ENCODE peak calls at places on chromosomes 12 and 14, in nine cellular contexts. U is HCEC 1CT; D is stimulated activated CD8-positive, alpha-beta memory T cell treated with anti-CD3 and anti-CD28 coated beads, Interleukin-12 subunit alpha, Interleukin-12 subunit beta, amount 100 ng/mL, for 4 hours; N is adipocyte; R is heart left ventricle; V is fibroblast of the aortic adventitia; Y is GM23248; B is ACHN; Z is M059J. H is an unnamed sample.

GRCh38 chr12:7129647-7130536 is at the start of gene CLSTN3:
- DNase-seq in U (peak; percentile 64), D (peak; percentile 73), N (peak; percentile 84), R (peak; percentile 89), V (peak; percentile 76), Y (peak; percentile 72), B (peak; percentile 85), Z (peak; percentile 70), H (peak; percentile 86)

GRCh38 chr14:56844603-56845002 is 34.3 kb upstream of the OTX2 start:
- DNase-seq in U (no peak), D (no peak), N (peak; percentile 1), R (no peak), V (no peak), Y (no peak), B (no peak), Z (no peak), H (no peak)

GRCh38 chr12:51020448-51021182 is 5.6 kb downstream of the SLC11A2 start:
- DNase-seq in U (no peak), D (no peak), N (no peak), R (no peak), V (no peak), Y (no peak), B (no peak), Z (no peak), H (no peak)

GRCh38 chr12:132907216-132907615 is 19.8 kb upstream of the CHFR start:
- DNase-seq in U (no peak), D (no peak), N (peak; percentile 17), R (no peak), V (no peak), Y (peak; percentile 42), B (no peak), Z (no peak), H (peak; percentile 50)

GRCh38 chr14:89294872-89295271 is 122.2 kb downstream of the FOXN3 start:
- DNase-seq in U (no peak), D (no peak), N (no peak), R (no peak), V (no peak), Y (no peak), B (no peak), Z (no peak), H (no peak)

GRCh38 chr14:90091393-90091792 is 29.6 kb downstream of the KCNK13 start:
- DNase-seq in U (peak; percentile 11), D (no peak), N (peak; percentile 76), R (no peak), V (peak; percentile 80), Y (peak; percentile 3), B (peak; percentile 65), Z (peak; percentile 82), H (no peak)

GRCh38 chr12:131608740-131609665 is 101.9 kb upstream of the SFSWAP start:
- DNase-seq in U (peak; percentile 48), D (peak; percentile 31), N (peak; percentile 75), R (peak; percentile 71), V (peak; percentile 38), Y (peak; percentile 78), B (peak; percentile 63), Z (peak; percentile 40), H (peak; percentile 44)

GRCh38 chr12:20212658-20213387 is 155.5 kb upstream of the PDE3A start:
- DNase-seq in U (peak; percentile 89), D (no peak), N (peak; percentile 99), R (peak; percentile 91), V (peak; percentile 100), Y (peak; percentile 100), B (peak; percentile 92), Z (peak; percentile 99), H (peak; percentile 80)

GRCh38 chr12:29889737-29890136 is 106.0 kb upstream of the TMTC1 start:
- DNase-seq in U (peak; percentile 29), D (no peak), N (peak; percentile 47), R (peak; percentile 53), V (peak; percentile 54), Y (peak; percentile 53), B (peak; percentile 38), Z (peak; percentile 33), H (peak; percentile 65)

GRCh38 chr14:64196026-64196425 is 98.1 kb downstream of the ESR2 start:
- DNase-seq in U (no peak), D (no peak), N (no peak), R (no peak), V (no peak), Y (no peak), B (no peak), Z (no peak), H (no peak)

GRCh38 chr12:76529226-76529918 is 30.2 kb downstream of the OSBPL8 start:
- DNase-seq in U (no peak), D (no peak), N (peak; percentile 57), R (no peak), V (peak; percentile 37), Y (no peak), B (no peak), Z (no peak), H (no peak)

GRCh38 chr12:84056-84455 is 17.5 kb downstream of the IQSEC3 start:
- DNase-seq in U (no peak), D (no peak), N (no peak), R (no peak), V (no peak), Y (no peak), B (no peak), Z (no peak), H (no peak)

GRCh38 chr12:79275631-79276030 is 411.1 kb downstream of the SYT1 start:
- DNase-seq in U (no peak), D (no peak), N (no peak), R (no peak), V (no peak), Y (no peak), B (peak; percentile 21), Z (peak; percentile 1), H (no peak)

GRCh38 chr12:34599530-34600513 is 577.5 kb downstream of the ALG10 start:
- DNase-seq in U (no peak), D (no peak), N (no peak), R (no peak), V (no peak), Y (no peak), B (no peak), Z (no peak), H (peak; percentile 24)

GRCh38 chr12:116896525-116896924 is 14.2 kb upstream of the FBXW8 start:
- DNase-seq in U (no peak), D (no peak), N (no peak), R (no peak), V (no peak), Y (peak; percentile 30), B (no peak), Z (no peak), H (no peak)

GRCh38 chr14:29548948-29549370 is 378.7 kb downstream of the PRKD1 start:
- DNase-seq in U (peak; percentile 75), D (no peak), N (peak; percentile 91), R (no peak), V (peak; percentile 83), Y (peak; percentile 81), B (peak; percentile 63), Z (peak; percentile 70), H (peak; percentile 36)

GRCh38 chr12:52210186-52210924 is 18.5 kb upstream of the KRT80 start:
- DNase-seq in U (peak; percentile 70), D (no peak), N (no peak), R (no peak), V (peak; percentile 93), Y (peak; percentile 89), B (no peak), Z (peak; percentile 69), H (peak; percentile 86)

GRCh38 chr12:65005716-65006115 is 115.4 kb downstream of the WIF1 start:
- DNase-seq in U (no peak), D (no peak), N (no peak), R (no peak), V (no peak), Y (no peak), B (no peak), Z (no peak), H (no peak)

GRCh38 chr14:79629372-79629771 is 581.9 kb downstream of the DIO2 start:
- DNase-seq in U (no peak), D (no peak), N (no peak), R (no peak), V (no peak), Y (no peak), B (peak; percentile 9), Z (no peak), H (no peak)

GRCh38 chr12:109759076-109759420 is 45.4 kb downstream of the FAM222A start:
- DNase-seq in U (no peak), D (no peak), N (no peak), R (peak; percentile 18), V (no peak), Y (no peak), B (no peak), Z (no peak), H (peak; percentile 46)

GRCh38 chr12:82359115-82359478 is 768 bp downstream of the METTL25 start:
- DNase-seq in U (no peak), D (no peak), N (peak; percentile 45), R (no peak), V (peak; percentile 11), Y (peak; percentile 49), B (peak; percentile 35), Z (peak; percentile 2), H (peak; percentile 10)

GRCh38 chr14:24903337-24903736 is 146.6 kb downstream of the STXBP6 start:
- DNase-seq in U (peak; percentile 79), D (no peak), N (peak; percentile 75), R (no peak), V (peak; percentile 69), Y (peak; percentile 85), B (peak; percentile 58), Z (peak; percentile 32), H (no peak)

H was measured in adrenal gland.